ENCODE peak calls at places on chromosomes 7 and 10, in six cellular contexts. S is stimulated activated CD8-positive, alpha-beta memory T cell treated with anti-CD3 and anti-CD28 coated beads, Interleukin-7, amount 100 ng/mL, for 1 hour; Z is cardiac muscle cell; Y is stimulated activated naive CD4-positive, alpha-beta T cell; J is retinal pigment epithelial cell; N is foreskin melanocyte. I is an unnamed sample.

GRCh38 chr10:6140141-6140841 is 51.5 kb downstream of the RBM17 start:
- DNase-seq in Y (no peak), S (no peak), Z (no peak), J (no peak), N (no peak), I (no peak)

GRCh38 chr7:18016547-18017444 is 10.8 kb downstream of the PRPS1L1 start:
- DNase-seq in J (no peak), Y (no peak), S (no peak), Z (peak; percentile 26), N (no peak), I (no peak)

GRCh38 chr7:28096713-28097112 is 83.9 kb downstream of the JAZF1 start:
- DNase-seq in Z (peak; percentile 84), J (no peak), S (no peak), N (no peak), Y (no peak), I (no peak)

GRCh38 chr10:30027057-30028005 is 32.1 kb downstream of the JCAD start:
- DNase-seq in S (peak; percentile 66), N (no peak), Y (peak; percentile 95), Z (no peak), J (no peak), I (no peak)

GRCh38 chr7:91883676-91884362 is 3.3 kb upstream of the MTERF1 start:
- DNase-seq in N (no peak), Y (no peak), Z (peak; percentile 7), J (peak; percentile 66), S (no peak), I (no peak)

GRCh38 chr7:96997512-96998032 is 7.8 kb upstream of the DLX6 start:
- DNase-seq in S (no peak), N (no peak), Z (no peak), J (no peak), Y (no peak), I (no peak)

GRCh38 chr10:127534511-127534910 is 14.6 kb upstream of the NPS start:
- DNase-seq in J (no peak), N (no peak), Y (no peak), Z (no peak), S (no peak), I (no peak)

GRCh38 chr10:35096312-35096711 is 6.2 kb upstream of the CUL2 start:
- DNase-seq in Y (no peak), Z (no peak), N (no peak), J (no peak), S (no peak), I (no peak)

GRCh38 chr7:157019718-157020451 is 9.4 kb upstream of the MNX1 start:
- DNase-seq in Z (no peak), Y (no peak), N (no peak), J (no peak), S (no peak), I (no peak)

GRCh38 chr10:103105462-103105861 is 87.6 kb downstream of the NT5C2 start:
- DNase-seq in Z (no peak), J (no peak), S (no peak), N (no peak), Y (no peak), I (no peak)

GRCh38 chr10:102813017-102813541 is 24.1 kb downstream of the CYP17A1 start:
- DNase-seq in Y (no peak), N (no peak), S (no peak), J (no peak), Z (no peak), I (no peak)